ENCODE peak calls at places on chromosomes 3 and 15, in nine cellular contexts. M is AG04450, K is brain microvascular endothelial cell, V is foreskin fibroblast, T is mucosa of descending colon, C is Panc1, H is gastrocnemius medialis, X is left ventricle myocardium inferior, Y is AG09309. W is an unnamed sample.

GRCh38 chr3:133750201-133750748 is 4.1 kb downstream of the TF start:
- DNase-seq in V (no peak), M (no peak), Y (no peak), H (no peak), K (no peak), C (no peak), T (peak), X (no peak), W (no peak)

GRCh38 chr3:194577985-194578905 is 55.0 kb downstream of the TMEM44 start:
- DNase-seq in M (no peak), V (peak), X (no peak), H (no peak), Y (no peak), C (peak), T (no peak), K (peak), W (peak)

GRCh38 chr3:170869645-170870593 is at the start of gene RPL22L1:
- DNase-seq in T (peak), K (peak), H (peak), Y (peak), M (peak), C (peak), X (peak), V (peak), W (peak)

GRCh38 chr3:61158152-61158551 is 93.1 kb downstream of the FHIT start:
- DNase-seq in T (no peak), X (no peak), V (no peak), K (no peak), C (no peak), M (no peak), Y (no peak), H (no peak), W (no peak)

GRCh38 chr3:22129101-22129500 is 378.1 kb upstream of the ZNF385D start:
- DNase-seq in V (no peak), K (no peak), H (no peak), M (no peak), Y (no peak), C (no peak), X (no peak), T (no peak), W (no peak)

GRCh38 chr3:42686832-42687650 is 1.7 kb downstream of the KLHL40 start:
- DNase-seq in C (no peak), H (no peak), K (no peak), T (no peak), Y (no peak), X (peak), M (no peak), V (no peak), W (no peak)

GRCh38 chr15:22229971-22230815 is 149.9 kb downstream of the OR4M2 start:
- DNase-seq in C (no peak), K (no peak), Y (no peak), X (no peak), M (no peak), T (no peak), H (no peak), V (no peak), W (no peak)

GRCh38 chr3:49929333-49930240 is at the start of gene MON1A:
- DNase-seq in T (peak), K (peak), Y (peak), V (peak), X (peak), H (peak), M (peak), C (peak), W (no peak)

GRCh38 chr3:141656771-141657170 is 81.3 kb upstream of the RNF7 start:
- DNase-seq in T (no peak), H (no peak), M (no peak), V (peak), C (no peak), X (no peak), K (peak), Y (peak), W (no peak)

GRCh38 chr3:14177580-14178246 is 688 bp downstream of the XPC start:
- DNase-seq in K (peak), T (no peak), X (no peak), H (no peak), M (no peak), Y (no peak), C (no peak), V (no peak), W (no peak)

GRCh38 chr15:45320581-45320980 is 57.8 kb downstream of the GATM start:
- DNase-seq in V (no peak), H (no peak), M (no peak), Y (no peak), X (no peak), T (no peak), K (no peak), C (no peak), W (no peak)

DNA sequence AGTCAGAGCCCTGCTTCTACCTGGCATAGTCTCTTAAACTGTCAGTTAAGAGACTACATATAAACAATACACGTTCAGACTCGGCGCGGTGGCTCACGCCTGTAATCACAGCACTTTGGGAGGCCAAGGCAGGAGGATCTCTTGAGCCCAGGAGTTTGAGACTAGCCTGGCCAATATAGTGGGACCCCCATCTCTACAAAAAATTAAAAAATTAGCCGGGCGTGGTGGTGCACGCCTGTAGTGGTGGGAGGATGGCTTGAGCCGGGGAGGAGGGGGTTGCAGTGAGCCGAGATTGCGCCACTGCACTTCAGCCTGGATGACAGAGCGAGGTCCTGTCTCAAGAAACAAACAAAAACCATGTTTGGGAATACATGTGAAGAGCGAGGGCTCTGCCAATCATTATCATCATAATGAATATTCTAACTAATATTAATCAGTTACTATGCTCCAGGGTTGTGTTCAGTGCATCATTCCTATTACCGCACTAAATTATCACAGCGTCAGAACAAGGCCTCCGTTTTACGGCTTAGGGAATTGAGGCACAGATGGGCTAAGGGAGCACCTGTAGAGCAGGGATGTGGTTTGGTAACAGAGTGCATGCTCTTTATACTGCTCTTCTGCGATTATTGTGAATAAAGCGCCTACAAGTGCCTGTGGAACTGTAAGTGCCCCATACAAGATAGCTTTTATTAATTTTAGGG is 844 bp upstream of the UQCC5 start:
- DNase-seq in H (no peak), V (no peak), M (no peak), C (no peak), Y (no peak), X (no peak), T (no peak), K (no peak), W (no peak)
- H3K4me3 ChIP-seq in H (peak), V (peak), M (no peak), C (peak), Y (no peak), X (peak), T (no peak), K (no peak), W (peak)

GRCh38 chr3:46947981-46948791 is 28.4 kb downstream of the CCDC12 start:
- DNase-seq in K (peak), C (no peak), M (no peak), V (no peak), X (peak), Y (no peak), H (peak), T (peak), W (no peak)
- TF ChIP-seq CTCF in K (no peak), C (no peak), M (no peak), V (no peak), X (no peak), Y (no peak), H (no peak), T (no peak), W (no peak)

GRCh38 chr3:16548721-16549120 is 35.2 kb upstream of the RFTN1 start:
- DNase-seq in M (peak), H (no peak), Y (peak), X (no peak), V (peak), T (no peak), K (peak), C (no peak), W (no peak)

GRCh38 chr3:16551342-16551976 is 38.0 kb upstream of the RFTN1 start:
- DNase-seq in T (no peak), V (no peak), Y (no peak), M (no peak), K (no peak), H (no peak), X (no peak), C (no peak), W (no peak)

GRCh38 chr3:16552757-16553156 is 39.3 kb upstream of the RFTN1 start:
- DNase-seq in Y (no peak), T (no peak), K (no peak), M (no peak), H (no peak), C (no peak), V (no peak), X (no peak), W (no peak)

GRCh38 chr3:16550305-16550675 is 36.8 kb upstream of the RFTN1 start:
- DNase-seq in V (no peak), H (no peak), Y (no peak), M (no peak), X (no peak), C (no peak), T (no peak), K (no peak), W (no peak)

GRCh38 chr3:16550676-16551341 is 37.3 kb upstream of the RFTN1 start:
- DNase-seq in T (peak), V (peak), Y (peak), K (peak), H (peak), C (peak), X (no peak), M (peak), W (peak)
- H3K4me3 ChIP-seq in T (no peak), V (no peak), Y (no peak), K (no peak), H (peak), C (no peak), X (peak), M (no peak), W (peak)

GRCh38 chr15:41512078-41512394 is 1.6 kb downstream of the LTK start:
- DNase-seq in Y (no peak), H (no peak), V (no peak), K (no peak), T (no peak), X (no peak), M (no peak), C (no peak), W (no peak)

GRCh38 chr15:41513282-41514227 is at the start of gene LTK:
- DNase-seq in C (no peak), X (no peak), Y (no peak), H (no peak), M (no peak), T (no peak), K (no peak), V (peak), W (no peak)

GRCh38 chr15:41510728-41511127 is 2.9 kb downstream of the LTK start:
- DNase-seq in K (no peak), C (no peak), Y (no peak), H (no peak), X (no peak), T (no peak), M (no peak), V (no peak), W (no peak)

GRCh38 chr15:41511331-41512077 is 2.1 kb downstream of the LTK start:
- DNase-seq in C (no peak), T (peak), V (no peak), M (no peak), Y (no peak), H (no peak), K (no peak), X (no peak), W (no peak)

DNA sequence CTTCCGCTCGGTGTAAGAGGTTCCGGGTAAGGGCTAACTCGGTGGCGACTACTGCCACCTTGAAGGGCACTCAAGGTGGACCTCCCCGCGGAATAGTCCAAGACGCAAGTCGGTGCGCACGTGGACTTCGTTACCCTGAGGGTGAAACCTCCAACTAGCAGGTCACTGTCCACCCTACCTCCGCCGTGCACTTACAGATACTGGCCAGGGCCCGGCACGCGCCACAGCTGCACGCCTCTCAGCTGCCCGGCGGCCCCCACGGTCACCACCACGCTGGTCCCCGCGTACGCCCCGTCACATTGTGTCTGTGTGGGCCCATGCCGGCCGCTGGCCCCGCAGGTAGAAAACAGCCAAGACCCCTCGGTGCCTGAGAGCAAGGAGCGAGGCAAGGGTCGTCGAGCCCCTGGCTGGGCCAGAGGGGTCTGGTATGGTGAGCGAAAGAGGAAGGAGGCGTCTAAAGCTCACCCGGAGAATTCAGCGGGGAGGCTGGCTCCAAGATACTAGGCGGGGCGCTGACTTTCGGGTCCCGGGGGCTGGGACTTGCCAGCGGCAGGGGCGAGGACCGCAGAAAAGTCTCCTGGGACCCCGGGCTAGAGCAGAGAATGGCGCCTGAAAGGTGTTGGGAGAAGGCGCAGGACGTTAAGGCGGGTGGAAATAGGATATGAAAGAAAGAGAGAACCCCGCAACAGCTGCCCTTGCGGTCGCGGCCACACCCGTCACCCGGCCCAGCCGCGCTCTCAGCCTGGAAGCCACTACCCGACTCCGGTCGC is 930 bp downstream of the LTK start:
- DNase-seq in H (no peak), C (no peak), K (no peak), V (peak), M (no peak), T (peak), Y (no peak), X (no peak), W (no peak)
- TF ChIP-seq CTCF in H (no peak), C (no peak), K (no peak), V (no peak), M (no peak), T (no peak), Y (no peak), X (no peak), W (no peak)

W was measured in epithelial cell of proximal tubule.